ENCODE peak calls at places on chromosomes 13 and 19, in eight cellular contexts. P, Y, A, K, B, G, D and L are unnamed samples.

GRCh38 chr13:110702591-110703526 is 3.1 kb downstream of the CARS2 start:
- DNase-seq in G (no peak), Y (no peak), D (no peak), A (no peak), K (no peak), B (no peak), P (no peak), L (no peak)

GRCh38 chr13:110820311-110820710 is 94.6 kb downstream of the ANKRD10 start:
- DNase-seq in P (no peak), D (no peak), A (no peak), B (no peak), K (no peak), G (no peak), Y (no peak), L (no peak)

GRCh38 chr19:56091751-56092546 is 29.1 kb downstream of the ZNF787 start:
- DNase-seq in P (no peak), B (no peak), G (peak), K (peak), A (no peak), D (no peak), Y (no peak), L (no peak)

GRCh38 chr13:27455331-27455855 is 5.0 kb upstream of the MTIF3 start:
- DNase-seq in D (no peak), A (no peak), G (peak), K (no peak), Y (no peak), P (no peak), B (no peak), L (no peak)

GRCh38 chr13:100566543-100566942 is 22.0 kb downstream of the GGACT start:
- DNase-seq in P (no peak), D (no peak), A (no peak), Y (no peak), G (no peak), K (no peak), B (peak), L (no peak)

GRCh38 chr13:46182491-46182877 is 507 bp upstream of the LCP1 start:
- DNase-seq in P (no peak), Y (no peak), B (no peak), D (no peak), A (no peak), K (no peak), G (no peak), L (no peak)

GRCh38 chr19:39631626-39632025 is 24.1 kb upstream of the LGALS16 start:
- DNase-seq in Y (no peak), G (no peak), D (no peak), A (no peak), B (no peak), K (no peak), P (no peak), L (no peak)

GRCh38 chr19:2591537-2592291 is 110.8 kb downstream of the GNG7 start:
- DNase-seq in A (no peak), D (no peak), G (no peak), K (no peak), B (no peak), P (no peak), Y (no peak), L (no peak)

GRCh38 chr13:58994778-58995177 is 1169.0 kb downstream of the DIAPH3 start:
- DNase-seq in B (no peak), A (no peak), P (no peak), Y (no peak), K (no peak), D (no peak), G (no peak), L (no peak)

GRCh38 chr19:6229216-6229913 is 50.4 kb downstream of the MLLT1 start:
- DNase-seq in B (no peak), K (no peak), A (no peak), Y (no peak), P (no peak), D (no peak), G (no peak), L (no peak)

GRCh38 chr19:3674784-3675183 is 25.5 kb downstream of the PIP5K1C start:
- DNase-seq in G (no peak), B (no peak), P (no peak), A (no peak), Y (no peak), K (no peak), D (no peak), L (no peak)

GRCh38 chr13:114272977-114273376 is 8.4 kb upstream of the UPF3A start:
- DNase-seq in G (no peak), K (no peak), A (no peak), B (no peak), D (no peak), Y (no peak), P (no peak), L (no peak)

GRCh38 chr19:45954132-45954531 is 19.5 kb downstream of the NOVA2 start:
- DNase-seq in D (no peak), G (no peak), Y (no peak), B (no peak), P (no peak), K (no peak), A (no peak), L (no peak)

GRCh38 chr13:41658057-41658642 is 200.8 kb downstream of the RGCC start:
- DNase-seq in B (peak), D (no peak), K (no peak), G (no peak), A (no peak), Y (no peak), P (no peak), L (no peak)

GRCh38 chr19:6402834-6403608 is 10.1 kb upstream of the GTF2F1 start:
- DNase-seq in G (no peak), A (no peak), P (peak), B (peak), Y (no peak), D (no peak), K (no peak), L (peak)

GRCh38 chr19:47518139-47518538 is 3.3 kb upstream of the NAPA start:
- DNase-seq in P (no peak), A (peak), G (no peak), B (no peak), D (peak), Y (no peak), K (no peak), L (no peak)

GRCh38 chr19:23384858-23385257 is 10.4 kb downstream of the ZNF91 start:
- DNase-seq in A (no peak), D (no peak), G (no peak), B (no peak), P (no peak), K (no peak), Y (no peak), L (no peak)

GRCh38 chr19:16293133-16294085 is 31.2 kb upstream of the KLF2 start:
- DNase-seq in D (no peak), A (no peak), B (peak), K (no peak), G (no peak), Y (no peak), P (no peak), L (no peak)

GRCh38 chr19:17306285-17306714 is 628 bp downstream of the MRPL34 start:
- DNase-seq in A (no peak), D (no peak), B (no peak), G (no peak), K (no peak), Y (no peak), P (no peak), L (no peak)

GRCh38 chr13:111090169-111090568 is 24.9 kb upstream of the ARHGEF7 start:
- DNase-seq in D (no peak), B (no peak), Y (no peak), K (no peak), P (no peak), G (no peak), A (no peak), L (no peak)

GRCh38 chr19:7506385-7507328 is 9.2 kb upstream of the ZNF358 start:
- DNase-seq in D (no peak), K (no peak), P (no peak), A (peak), B (peak), Y (no peak), G (peak), L (peak)